ENCODE peak calls at places on chromosomes 2 and 18, in nine cellular contexts. A is EL, E is SIG-M5, I is A549, W is HCEC 1CT, N is ELR, Z is posterior cingulate gyrus, M is osteoblast, Y is posterior vena cava. R is an unnamed sample.

GRCh38 chr2:126885701-126886121 is 13.0 kb upstream of the TEX51 start:
- DNase-seq in N (peak; percentile 3), W (peak; percentile 8), I (no peak), Y (peak; percentile 84), E (no peak), A (peak; percentile 21), M (peak; percentile 94), Z (peak; percentile 88), R (no peak)

GRCh38 chr2:135473567-135473966 is 57.5 kb downstream of the ZRANB3 start:
- DNase-seq in Z (no peak), I (peak; percentile 27), M (peak; percentile 41), N (peak; percentile 58), W (peak; percentile 14), E (no peak), Y (no peak), A (peak; percentile 25), R (no peak)

GRCh38 chr2:188119112-188119838 is 172.4 kb upstream of the GULP1 start:
- DNase-seq in M (no peak), Z (no peak), A (no peak), I (no peak), W (no peak), N (no peak), Y (no peak), E (no peak), R (no peak)

GRCh38 chr2:1830936-1831616 is 86.8 kb upstream of the PXDN start:
- DNase-seq in I (no peak), N (no peak), W (no peak), Y (peak; percentile 32), M (peak; percentile 86), Z (peak; percentile 59), E (no peak), A (peak; percentile 55), R (no peak)

GRCh38 chr2:96764253-96764637 is 3.5 kb downstream of the CNNM4 start:
- DNase-seq in Y (no peak), W (no peak), I (no peak), M (no peak), E (peak; percentile 32), Z (peak; percentile 85), A (peak; percentile 31), N (no peak), R (no peak)

GRCh38 chr2:40479995-40480525 is 28.2 kb upstream of the SLC8A1 start:
- DNase-seq in W (no peak), E (peak; percentile 70), M (no peak), Z (no peak), N (no peak), Y (no peak), A (no peak), I (no peak), R (no peak)

GRCh38 chr2:60407398-60407797 is 146.1 kb downstream of the BCL11A start:
- DNase-seq in Z (no peak), N (no peak), M (no peak), E (no peak), A (no peak), I (no peak), W (no peak), Y (no peak), R (no peak)

GRCh38 chr2:239154971-239155805 is 245.6 kb downstream of the HDAC4 start:
- DNase-seq in I (no peak), M (no peak), W (no peak), Z (peak; percentile 97), Y (peak; percentile 75), E (no peak), N (no peak), A (no peak), R (no peak)

GRCh38 chr2:207541933-207542332 is 12.2 kb downstream of the CREB1 start:
- DNase-seq in N (no peak), A (no peak), Z (no peak), I (no peak), W (no peak), M (no peak), E (no peak), Y (no peak), R (no peak)

GRCh38 chr2:85601771-85602475 is 575 bp downstream of the TMEM150A start:
- DNase-seq in W (peak; percentile 30), E (no peak), M (peak; percentile 86), Z (peak; percentile 93), I (peak; percentile 51), A (peak; percentile 51), N (peak; percentile 68), Y (peak; percentile 92), R (no peak)

GRCh38 chr2:44566059-44566458 is 204.3 kb downstream of the CAMKMT start:
- DNase-seq in Z (no peak), E (no peak), M (no peak), I (no peak), Y (no peak), N (no peak), W (no peak), A (no peak), R (no peak)

GRCh38 chr2:95674186-95674585 is 82.4 kb downstream of the TRIM43 start:
- DNase-seq in N (no peak), E (no peak), W (no peak), A (no peak), Z (peak; percentile 61), M (no peak), I (no peak), Y (no peak), R (no peak)

GRCh38 chr2:73938761-73939352 is 12.2 kb downstream of the DGUOK start:
- DNase-seq in W (peak; percentile 84), E (no peak), M (no peak), N (peak; percentile 87), Z (no peak), Y (no peak), A (peak; percentile 71), I (no peak), R (no peak)

GRCh38 chr18:54127759-54128378 is 96.6 kb downstream of the MBD2 start:
- DNase-seq in N (peak; percentile 66), M (peak; percentile 54), W (peak; percentile 59), Y (no peak), Z (peak; percentile 85), E (no peak), I (peak; percentile 15), A (peak; percentile 62), R (no peak)

GRCh38 chr18:38940863-38941531 is 1375.4 kb upstream of the CELF4 start:
- DNase-seq in A (peak; percentile 31), Y (no peak), E (no peak), Z (no peak), W (no peak), M (no peak), I (peak; percentile 70), N (peak; percentile 75), R (peak; percentile 49)

GRCh38 chr18:60044290-60045006 is 144.7 kb downstream of the PMAIP1 start:
- DNase-seq in A (peak; percentile 89), E (no peak), W (peak; percentile 89), I (peak; percentile 29), Z (no peak), M (no peak), Y (no peak), N (peak; percentile 91), R (no peak)

GRCh38 chr2:19786408-19787058 is 115.2 kb downstream of the TTC32 start:
- DNase-seq in W (peak; percentile 69), I (peak; percentile 83), Y (no peak), E (no peak), Z (peak; percentile 8), N (peak; percentile 71), M (no peak), A (peak; percentile 64), R (no peak)

GRCh38 chr2:173653427-173653795 is 298.7 kb downstream of the CDCA7 start:
- DNase-seq in A (no peak), W (no peak), N (peak; percentile 9), Z (no peak), Y (no peak), I (no peak), E (no peak), M (no peak), R (no peak)

GRCh38 chr18:45733535-45733934 is 9.6 kb downstream of the SLC14A1 start:
- DNase-seq in E (no peak), Z (no peak), A (no peak), W (no peak), I (no peak), M (no peak), N (no peak), Y (no peak), R (no peak)